ENCODE peak calls at places on chromosomes 7 and 10, in eight cellular contexts. M is HCT116, Q is IMR-90, J is GM12878, A is A549, F is HepG2, Y is H1, E is K562. X is an unnamed sample.

GRCh38 chr7:44325811-44326241 is 432 bp upstream of the CAMK2B start:
- DNase-seq in M (no peak), Q (no peak), J (no peak), A (no peak), F (no peak), Y (no peak), E (no peak), X (peak)

GRCh38 chr10:131736321-131736980 is 164.4 kb upstream of the PPP2R2D start:
- DNase-seq in M (no peak), Q (no peak), J (no peak), A (no peak), F (no peak), Y (no peak), E (no peak), X (peak)

GRCh38 chr7:106257752-106258151 is 27.0 kb downstream of the NAMPT start:
- DNase-seq in M (no peak), Q (no peak), J (no peak), A (no peak), F (no peak), Y (no peak), E (no peak), X (no peak)

GRCh38 chr10:102646610-102647432 is 2.5 kb downstream of the TRIM8 start:
- DNase-seq in M (peak), Q (peak), J (no peak), A (peak), F (no peak), Y (no peak), E (no peak), X (peak)

GRCh38 chr10:48449501-48450232 is 143.2 kb downstream of the MAPK8 start:
- DNase-seq in M (no peak), Q (no peak), J (no peak), A (no peak), F (no peak), Y (no peak), E (no peak), X (no peak)

GRCh38 chr10:111234903-111235302 is 158.1 kb downstream of the ADRA2A start:
- DNase-seq in M (no peak), Q (no peak), J (no peak), A (no peak), F (no peak), Y (no peak), E (no peak), X (no peak)

GRCh38 chr7:107813524-107813923 is 10.5 kb upstream of the SLC26A3 start:
- DNase-seq in M (no peak), Q (no peak), J (no peak), A (no peak), F (no peak), Y (no peak), E (no peak), X (no peak)

GRCh38 chr7:105678811-105679495 is 97.7 kb upstream of the EFCAB10 start:
- DNase-seq in M (no peak), Q (peak), J (no peak), A (no peak), F (no peak), Y (no peak), E (peak), X (no peak)

GRCh38 chr7:20827172-20827571 is 40.5 kb upstream of the SP8 start:
- DNase-seq in M (no peak), Q (no peak), J (no peak), A (no peak), F (no peak), Y (no peak), E (no peak), X (no peak)

GRCh38 chr7:130272456-130273080 is 5.9 kb downstream of the CPA2 start:
- DNase-seq in M (no peak), Q (no peak), J (no peak), A (no peak), F (no peak), Y (no peak), E (no peak), X (no peak)

GRCh38 chr7:83267141-83267631 is 104.5 kb upstream of the PCLO start:
- DNase-seq in M (no peak), Q (no peak), J (no peak), A (no peak), F (no peak), Y (no peak), E (no peak), X (peak)

GRCh38 chr10:43120948-43121290 is 17.3 kb upstream of the CSGALNACT2 start:
- DNase-seq in M (no peak), Q (peak), J (peak), A (no peak), F (no peak), Y (no peak), E (no peak), X (no peak)

GRCh38 chr7:94296886-94297285 is 97.8 kb upstream of the COL1A2 start:
- DNase-seq in M (no peak), Q (no peak), J (no peak), A (no peak), F (no peak), Y (no peak), E (no peak), X (no peak)

GRCh38 chr7:27201231-27202017 is 1.5 kb upstream of the HOXA13 start:
- DNase-seq in M (no peak), Q (no peak), J (no peak), A (no peak), F (no peak), Y (no peak), E (no peak), X (no peak)

GRCh38 chr7:106629521-106629920 is 31.4 kb downstream of the CCDC71L start:
- DNase-seq in M (no peak), Q (peak), J (no peak), A (no peak), F (no peak), Y (no peak), E (no peak), X (no peak)

GRCh38 chr10:451021-451471 is 238.4 kb downstream of the DIP2C start:
- DNase-seq in M (no peak), Q (no peak), J (peak), A (no peak), F (no peak), Y (no peak), E (no peak), X (no peak)

GRCh38 chr7:27046854-27047549 is 48.8 kb downstream of the HOXA1 start:
- DNase-seq in M (peak), Q (peak), J (no peak), A (peak), F (no peak), Y (no peak), E (no peak), X (no peak)

GRCh38 chr7:92834661-92835139 is 1.7 kb downstream of the CDK6 start:
- DNase-seq in M (no peak), Q (no peak), J (no peak), A (peak), F (no peak), Y (no peak), E (peak), X (peak)
- TF ChIP-seq RAD21 in M (no peak), Q (no peak), J (no peak), A (no peak), F (no peak), Y (no peak), E (no peak), X (no peak)

DNA sequence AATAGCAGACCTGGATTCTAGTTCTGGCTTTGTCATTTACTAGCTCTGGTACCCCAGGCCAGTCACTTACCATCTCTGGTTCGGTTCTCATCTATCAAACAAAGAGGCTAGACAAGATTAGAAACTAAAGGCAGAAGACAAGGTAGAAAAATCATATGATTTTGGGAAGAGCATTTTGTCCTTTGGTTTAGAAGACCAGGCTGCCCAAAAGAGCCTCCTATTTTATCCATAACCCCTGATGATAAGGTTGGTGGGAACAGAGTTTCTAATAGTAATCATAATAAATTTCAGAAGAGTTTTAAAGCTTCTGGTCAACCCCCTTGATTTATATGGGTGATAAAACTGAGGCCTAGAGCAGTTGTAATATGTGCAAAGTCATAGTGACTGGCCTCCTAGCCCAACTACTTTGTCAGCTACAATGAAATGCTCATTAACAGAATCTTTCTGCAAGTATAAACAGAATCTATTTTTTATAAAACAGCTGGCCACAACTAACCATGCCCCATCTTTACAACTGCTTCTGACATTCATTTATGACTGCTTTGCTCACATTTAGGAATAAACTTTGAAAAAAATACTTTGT is 23.4 kb downstream of the COX15 start:
- DNase-seq in M (no peak), Q (peak), J (no peak), A (no peak), F (no peak), Y (no peak), E (peak), X (no peak)
- TF ChIP-seq RAD21 in M (no peak), Q (no peak), J (no peak), A (no peak), F (no peak), Y (no peak), E (no peak), X (no peak)

GRCh38 chr10:3482200-3482993 is 302.6 kb downstream of the KLF6 start:
- DNase-seq in M (peak), Q (peak), J (peak), A (no peak), F (peak), Y (no peak), E (peak), X (no peak)

GRCh38 chr10:3485287-3485686 is 299.7 kb downstream of the KLF6 start:
- DNase-seq in M (no peak), Q (no peak), J (peak), A (no peak), F (no peak), Y (no peak), E (no peak), X (no peak)

GRCh38 chr10:3487228-3487627 is 297.8 kb downstream of the KLF6 start:
- DNase-seq in M (no peak), Q (no peak), J (no peak), A (no peak), F (no peak), Y (no peak), E (no peak), X (no peak)

GRCh38 chr10:3486346-3487065 is 298.5 kb downstream of the KLF6 start:
- DNase-seq in M (peak), Q (peak), J (no peak), A (peak), F (peak), Y (no peak), E (no peak), X (peak)

GRCh38 chr10:3484306-3485187 is 300.5 kb downstream of the KLF6 start:
- DNase-seq in M (no peak), Q (peak), J (peak), A (no peak), F (no peak), Y (no peak), E (no peak), X (no peak)
- TF ChIP-seq RAD21 in M (no peak), Q (no peak), J (no peak), A (no peak), F (no peak), Y (no peak), E (no peak), X (no peak)

DNA sequence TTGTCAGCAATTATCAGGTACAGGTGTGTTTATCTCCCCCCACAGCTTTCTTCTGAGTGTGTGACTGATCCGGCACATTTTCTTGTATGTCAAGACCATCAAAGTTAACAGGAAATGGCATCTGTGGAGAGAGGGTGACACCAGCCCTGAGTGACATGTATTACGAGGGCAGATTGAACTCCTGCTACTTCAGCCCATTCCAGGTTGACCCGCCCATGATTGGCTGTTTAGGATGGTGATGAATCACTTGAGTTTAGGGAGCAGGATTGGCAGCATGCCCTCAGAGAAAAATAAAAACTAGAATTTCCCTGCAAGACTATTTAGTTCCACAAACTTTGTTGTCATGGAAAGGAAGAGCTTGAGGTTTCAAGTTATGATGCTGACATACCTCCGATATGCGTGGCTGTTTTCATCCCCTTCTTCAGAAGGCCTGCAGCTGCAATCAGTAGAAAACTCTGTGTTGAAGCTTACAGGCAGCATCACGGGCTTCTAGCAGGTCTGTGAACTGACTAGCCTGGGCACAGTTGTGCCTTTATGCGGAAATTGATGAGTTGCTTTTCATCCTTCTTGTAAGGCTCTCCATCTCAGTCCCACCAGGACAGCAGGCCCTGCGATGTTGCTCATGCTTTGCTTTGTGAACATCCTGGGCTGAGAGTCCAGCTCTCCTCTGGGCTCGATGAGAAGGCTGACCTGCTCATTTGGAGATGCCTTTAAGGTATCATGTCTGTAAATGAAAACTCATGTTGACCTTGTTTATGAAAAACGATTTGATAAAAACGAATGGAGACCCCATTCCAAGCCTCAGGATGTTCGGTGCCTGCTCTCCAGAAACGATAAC is 8.0 kb upstream of the CELF2 start:
- DNase-seq in M (no peak), Q (no peak), J (no peak), A (no peak), F (no peak), Y (no peak), E (no peak), X (no peak)
- TF ChIP-seq RAD21 in M (no peak), Q (no peak), J (no peak), A (no peak), F (no peak), Y (no peak), E (no peak), X (no peak)

DNA sequence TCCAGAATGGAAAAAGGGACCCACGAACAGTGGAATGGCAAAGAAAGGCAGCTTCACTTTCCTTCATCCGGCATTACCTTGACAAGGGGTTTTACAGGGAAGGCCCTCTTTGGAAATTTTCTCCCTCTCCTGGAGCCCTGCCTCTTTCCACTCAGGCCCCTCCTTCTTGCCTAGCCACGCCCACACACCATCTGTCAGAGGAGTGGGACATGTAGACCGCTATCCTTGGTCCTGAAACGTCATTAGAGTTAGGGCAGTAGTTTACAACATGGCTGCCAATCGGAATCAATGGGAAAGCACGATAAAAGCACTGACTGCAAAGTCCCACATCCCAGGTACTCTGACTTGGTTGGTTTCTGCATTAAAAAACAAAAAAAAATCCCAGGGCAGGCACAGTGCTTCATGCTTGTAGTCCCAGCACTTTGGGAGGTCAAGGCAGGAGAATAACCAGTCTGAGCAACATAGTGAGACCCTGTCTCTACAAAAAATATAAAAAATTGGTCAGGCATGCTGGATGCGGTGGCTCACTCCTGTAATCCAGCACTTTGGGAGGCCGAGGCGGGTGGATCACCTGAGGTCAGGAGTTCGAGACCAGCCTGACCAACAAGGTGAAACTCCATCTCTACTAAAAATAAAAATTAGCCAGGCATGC is 96.4 kb downstream of the MARCHF5 start:
- DNase-seq in M (peak), Q (peak), J (no peak), A (peak), F (peak), Y (peak), E (peak), X (peak)
- TF ChIP-seq RAD21 in M (no peak), Q (no peak), J (no peak), A (no peak), F (no peak), Y (no peak), E (no peak), X (no peak)

DNA sequence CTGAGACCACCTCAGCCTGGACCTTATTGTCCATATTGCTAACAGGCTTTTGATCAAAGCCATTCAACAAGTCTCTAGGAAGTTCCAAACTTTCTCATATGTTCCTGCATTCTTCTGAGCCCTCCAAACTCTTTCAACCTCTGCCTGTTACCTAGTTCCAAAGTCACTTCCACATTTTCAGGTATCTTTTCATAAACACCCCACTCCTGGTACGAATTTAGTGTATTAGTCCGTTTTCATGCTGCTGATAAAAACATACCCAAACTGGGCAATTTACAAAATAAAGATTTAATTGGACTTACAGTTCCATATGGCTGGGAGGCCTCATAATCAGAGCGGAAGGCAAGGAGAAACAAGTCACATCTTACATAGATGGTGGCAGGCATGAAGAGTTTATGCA is 836.8 kb downstream of the SORCS1 start:
- DNase-seq in M (no peak), Q (no peak), J (no peak), A (no peak), F (no peak), Y (no peak), E (no peak), X (no peak)
- TF ChIP-seq RAD21 in M (no peak), Q (no peak), J (no peak), A (no peak), F (no peak), Y (no peak), E (no peak), X (no peak)

DNA sequence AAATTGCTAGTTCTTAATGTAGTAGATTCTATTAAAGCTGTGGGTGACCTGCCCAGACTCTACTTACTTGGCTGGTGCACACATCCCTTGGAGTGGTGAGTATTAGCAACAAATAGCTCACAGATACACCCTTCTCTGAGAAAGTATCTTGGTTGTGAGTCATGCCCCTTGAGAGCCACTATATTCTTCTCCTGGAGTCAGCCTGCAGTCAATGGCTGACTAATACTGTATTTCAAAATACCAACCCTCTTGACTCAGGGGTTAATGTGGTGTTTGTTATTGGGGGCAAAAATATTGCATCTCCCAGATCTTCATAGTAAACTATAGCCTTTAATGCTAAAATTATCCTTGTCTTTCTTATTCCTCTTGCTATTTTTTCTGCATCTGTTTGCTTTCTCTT is 354.9 kb downstream of the BMPER start:
- DNase-seq in M (peak), Q (peak), J (no peak), A (peak), F (no peak), Y (no peak), E (no peak), X (no peak)
- TF ChIP-seq RAD21 in M (peak), Q (no peak), J (no peak), A (peak), F (no peak), Y (no peak), E (no peak), X (no peak)